ENCODE peak calls at places on chromosomes 5 and 9, in ten cellular contexts. One of them, this sample, is unnamed.

GRCh38 chr5:151694035-151694485 is 7.3 kb upstream of the SPARC start:
- DNase-seq in astrocyte of the cerebellum: no peak
- DNase-seq in GM13977: no peak
- DNase-seq in ovary: no peak
- DNase-seq in fibroblast of pulmonary artery: peak
- DNase-seq in RWPE1: no peak
- DNase-seq in kidney: no peak
- DNase-seq in choroid plexus epithelial cell: no peak
- DNase-seq in pancreas: no peak
- DNase-seq in foreskin fibroblast: no peak
- DNase-seq in this sample: no peak

GRCh38 chr5:150317048-150318003 is 14.6 kb upstream of the ARSI start:
- DNase-seq in kidney: peak
- DNase-seq in astrocyte of the cerebellum: peak
- DNase-seq in ovary: peak
- DNase-seq in RWPE1: peak
- DNase-seq in foreskin fibroblast: peak
- DNase-seq in fibroblast of pulmonary artery: peak
- DNase-seq in choroid plexus epithelial cell: peak
- DNase-seq in GM13977: no peak
- DNase-seq in pancreas: no peak
- DNase-seq in this sample: no peak

GRCh38 chr9:137286980-137287383 is 9.5 kb downstream of the TOR4A start:
- DNase-seq in GM13977: peak
- DNase-seq in ovary: no peak
- DNase-seq in kidney: peak
- DNase-seq in astrocyte of the cerebellum: no peak
- DNase-seq in fibroblast of pulmonary artery: peak
- DNase-seq in foreskin fibroblast: no peak
- DNase-seq in pancreas: peak
- DNase-seq in RWPE1: no peak
- DNase-seq in choroid plexus epithelial cell: peak
- DNase-seq in this sample: no peak

GRCh38 chr9:122122903-122123632 is 30.0 kb upstream of the TTLL11 start:
- DNase-seq in GM13977: peak
- DNase-seq in astrocyte of the cerebellum: peak
- DNase-seq in choroid plexus epithelial cell: peak
- DNase-seq in pancreas: peak
- DNase-seq in foreskin fibroblast: peak
- DNase-seq in kidney: peak
- DNase-seq in ovary: peak
- DNase-seq in fibroblast of pulmonary artery: peak
- DNase-seq in RWPE1: peak
- DNase-seq in this sample: peak

GRCh38 chr9:133993635-133994253 is 1.6 kb upstream of the VAV2 start:
- DNase-seq in choroid plexus epithelial cell: no peak
- DNase-seq in GM13977: no peak
- DNase-seq in astrocyte of the cerebellum: no peak
- DNase-seq in foreskin fibroblast: no peak
- DNase-seq in ovary: no peak
- DNase-seq in RWPE1: no peak
- DNase-seq in kidney: no peak
- DNase-seq in pancreas: no peak
- DNase-seq in fibroblast of pulmonary artery: no peak
- DNase-seq in this sample: peak

GRCh38 chr5:132905938-132906337 is 32.5 kb downstream of the LEAP2 start:
- DNase-seq in foreskin fibroblast: peak
- DNase-seq in ovary: no peak
- DNase-seq in kidney: no peak
- DNase-seq in RWPE1: peak
- DNase-seq in GM13977: no peak
- DNase-seq in astrocyte of the cerebellum: no peak
- DNase-seq in fibroblast of pulmonary artery: peak
- DNase-seq in pancreas: no peak
- DNase-seq in choroid plexus epithelial cell: peak
- DNase-seq in this sample: no peak

GRCh38 chr5:179393078-179393477 is 47.8 kb upstream of the ADAMTS2 start:
- DNase-seq in RWPE1: peak
- DNase-seq in pancreas: no peak
- DNase-seq in kidney: no peak
- DNase-seq in fibroblast of pulmonary artery: peak
- DNase-seq in ovary: no peak
- DNase-seq in astrocyte of the cerebellum: no peak
- DNase-seq in foreskin fibroblast: peak
- DNase-seq in GM13977: no peak
- DNase-seq in choroid plexus epithelial cell: peak
- DNase-seq in this sample: peak

GRCh38 chr9:93566408-93567270 is 9.7 kb upstream of the PHF2 start:
- DNase-seq in astrocyte of the cerebellum: peak
- DNase-seq in fibroblast of pulmonary artery: peak
- DNase-seq in GM13977: peak
- DNase-seq in pancreas: peak
- DNase-seq in foreskin fibroblast: peak
- DNase-seq in kidney: peak
- DNase-seq in RWPE1: peak
- DNase-seq in choroid plexus epithelial cell: peak
- DNase-seq in ovary: peak
- DNase-seq in this sample: peak

GRCh38 chr5:43073597-43074546 is 33.8 kb upstream of the ANXA2R start:
- DNase-seq in GM13977: peak
- DNase-seq in ovary: no peak
- DNase-seq in fibroblast of pulmonary artery: peak
- DNase-seq in astrocyte of the cerebellum: no peak
- DNase-seq in kidney: no peak
- DNase-seq in pancreas: no peak
- DNase-seq in foreskin fibroblast: no peak
- DNase-seq in RWPE1: no peak
- DNase-seq in choroid plexus epithelial cell: peak
- DNase-seq in this sample: peak

GRCh38 chr9:77841739-77842386 is 189.7 kb downstream of the GNAQ start:
- DNase-seq in foreskin fibroblast: no peak
- DNase-seq in astrocyte of the cerebellum: no peak
- DNase-seq in pancreas: no peak
- DNase-seq in choroid plexus epithelial cell: no peak
- DNase-seq in ovary: no peak
- DNase-seq in kidney: no peak
- DNase-seq in GM13977: no peak
- DNase-seq in fibroblast of pulmonary artery: no peak
- DNase-seq in RWPE1: no peak
- DNase-seq in this sample: no peak
- TF ChIP-seq CTCF in foreskin fibroblast: peak
- TF ChIP-seq CTCF in astrocyte of the cerebellum: peak
- TF ChIP-seq CTCF in pancreas: no peak
- TF ChIP-seq CTCF in choroid plexus epithelial cell: peak
- TF ChIP-seq CTCF in ovary: peak
- TF ChIP-seq CTCF in kidney: peak
- TF ChIP-seq CTCF in GM13977: peak
- TF ChIP-seq CTCF in fibroblast of pulmonary artery: peak
- TF ChIP-seq CTCF in RWPE1: no peak
- TF ChIP-seq CTCF in this sample: no peak

GRCh38 chr9:87667164-87667738 is 58.7 kb upstream of the CTSL start:
- DNase-seq in fibroblast of pulmonary artery: peak
- DNase-seq in ovary: no peak
- DNase-seq in kidney: no peak
- DNase-seq in GM13977: no peak
- DNase-seq in astrocyte of the cerebellum: no peak
- DNase-seq in choroid plexus epithelial cell: no peak
- DNase-seq in foreskin fibroblast: no peak
- DNase-seq in RWPE1: no peak
- DNase-seq in pancreas: no peak
- DNase-seq in this sample: no peak
- TF ChIP-seq CTCF in fibroblast of pulmonary artery: peak
- TF ChIP-seq CTCF in ovary: no peak
- TF ChIP-seq CTCF in kidney: peak
- TF ChIP-seq CTCF in GM13977: peak
- TF ChIP-seq CTCF in astrocyte of the cerebellum: peak
- TF ChIP-seq CTCF in choroid plexus epithelial cell: peak
- TF ChIP-seq CTCF in foreskin fibroblast: no peak
- TF ChIP-seq CTCF in RWPE1: no peak
- TF ChIP-seq CTCF in pancreas: no peak
- TF ChIP-seq CTCF in this sample: peak

DNA sequence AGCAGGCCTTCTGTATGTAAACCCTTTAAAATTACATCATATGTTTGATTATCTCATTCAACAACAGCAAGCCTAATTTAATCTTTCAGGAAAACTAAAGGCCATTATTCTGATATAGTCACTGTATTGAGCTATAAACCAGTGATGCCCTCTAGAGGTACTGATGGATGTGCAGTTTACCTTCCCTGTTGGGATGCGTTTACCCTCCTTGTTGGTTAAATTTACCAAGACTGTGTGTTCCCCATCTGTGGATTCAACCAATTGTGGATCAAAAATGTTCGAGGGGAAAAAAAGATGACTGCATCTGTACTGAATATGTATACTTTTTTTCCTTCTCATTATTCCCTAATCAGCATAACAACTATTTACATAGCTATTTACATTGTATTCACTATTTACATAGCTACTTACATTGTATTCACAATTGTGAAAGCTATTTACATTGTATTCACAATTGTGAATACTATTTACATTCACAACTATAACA is 3.7 kb upstream of the BAAT start:
- DNase-seq in RWPE1: no peak
- DNase-seq in choroid plexus epithelial cell: peak
- DNase-seq in foreskin fibroblast: no peak
- DNase-seq in pancreas: no peak
- DNase-seq in kidney: no peak
- DNase-seq in ovary: no peak
- DNase-seq in fibroblast of pulmonary artery: no peak
- DNase-seq in GM13977: no peak
- DNase-seq in astrocyte of the cerebellum: no peak
- DNase-seq in this sample: no peak
- TF ChIP-seq CTCF in RWPE1: no peak
- TF ChIP-seq CTCF in choroid plexus epithelial cell: peak
- TF ChIP-seq CTCF in foreskin fibroblast: peak
- TF ChIP-seq CTCF in pancreas: no peak
- TF ChIP-seq CTCF in kidney: peak
- TF ChIP-seq CTCF in ovary: no peak
- TF ChIP-seq CTCF in fibroblast of pulmonary artery: peak
- TF ChIP-seq CTCF in GM13977: peak
- TF ChIP-seq CTCF in astrocyte of the cerebellum: peak
- TF ChIP-seq CTCF in this sample: no peak

GRCh38 chr5:111095982-111096381 is 3.8 kb downstream of the WDR36 start:
- DNase-seq in ovary: no peak
- DNase-seq in choroid plexus epithelial cell: no peak
- DNase-seq in astrocyte of the cerebellum: no peak
- DNase-seq in GM13977: no peak
- DNase-seq in foreskin fibroblast: no peak
- DNase-seq in fibroblast of pulmonary artery: no peak
- DNase-seq in RWPE1: no peak
- DNase-seq in pancreas: no peak
- DNase-seq in kidney: no peak
- DNase-seq in this sample: no peak

GRCh38 chr5:111092062-111092853 is at the start of gene WDR36:
- DNase-seq in foreskin fibroblast: peak
- DNase-seq in fibroblast of pulmonary artery: peak
- DNase-seq in ovary: peak
- DNase-seq in GM13977: peak
- DNase-seq in astrocyte of the cerebellum: peak
- DNase-seq in pancreas: peak
- DNase-seq in RWPE1: peak
- DNase-seq in choroid plexus epithelial cell: peak
- DNase-seq in kidney: peak
- DNase-seq in this sample: peak
- TF ChIP-seq CTCF in foreskin fibroblast: no peak
- TF ChIP-seq CTCF in fibroblast of pulmonary artery: no peak
- TF ChIP-seq CTCF in ovary: no peak
- TF ChIP-seq CTCF in GM13977: no peak
- TF ChIP-seq CTCF in astrocyte of the cerebellum: no peak
- TF ChIP-seq CTCF in pancreas: no peak
- TF ChIP-seq CTCF in RWPE1: no peak
- TF ChIP-seq CTCF in choroid plexus epithelial cell: no peak
- TF ChIP-seq CTCF in kidney: no peak
- TF ChIP-seq CTCF in this sample: no peak

GRCh38 chr5:32490972-32491557 is 46.5 kb upstream of the ZFR start:
- DNase-seq in ovary: no peak
- DNase-seq in foreskin fibroblast: no peak
- DNase-seq in choroid plexus epithelial cell: no peak
- DNase-seq in kidney: no peak
- DNase-seq in RWPE1: no peak
- DNase-seq in GM13977: no peak
- DNase-seq in astrocyte of the cerebellum: no peak
- DNase-seq in fibroblast of pulmonary artery: no peak
- DNase-seq in pancreas: no peak
- DNase-seq in this sample: no peak

GRCh38 chr5:32487424-32487823 is 42.9 kb upstream of the ZFR start:
- DNase-seq in GM13977: no peak
- DNase-seq in kidney: no peak
- DNase-seq in RWPE1: no peak
- DNase-seq in pancreas: no peak
- DNase-seq in foreskin fibroblast: no peak
- DNase-seq in astrocyte of the cerebellum: no peak
- DNase-seq in choroid plexus epithelial cell: no peak
- DNase-seq in ovary: no peak
- DNase-seq in fibroblast of pulmonary artery: no peak
- DNase-seq in this sample: no peak

GRCh38 chr5:32494827-32495226 is 50.3 kb upstream of the ZFR start:
- DNase-seq in choroid plexus epithelial cell: no peak
- DNase-seq in pancreas: no peak
- DNase-seq in foreskin fibroblast: no peak
- DNase-seq in fibroblast of pulmonary artery: no peak
- DNase-seq in astrocyte of the cerebellum: no peak
- DNase-seq in GM13977: no peak
- DNase-seq in ovary: no peak
- DNase-seq in kidney: no peak
- DNase-seq in RWPE1: no peak
- DNase-seq in this sample: no peak

GRCh38 chr5:32487008-32487407 is 42.5 kb upstream of the ZFR start:
- DNase-seq in choroid plexus epithelial cell: no peak
- DNase-seq in RWPE1: no peak
- DNase-seq in kidney: no peak
- DNase-seq in GM13977: no peak
- DNase-seq in ovary: no peak
- DNase-seq in pancreas: no peak
- DNase-seq in foreskin fibroblast: no peak
- DNase-seq in astrocyte of the cerebellum: no peak
- DNase-seq in fibroblast of pulmonary artery: no peak
- DNase-seq in this sample: no peak

GRCh38 chr5:32489791-32490581 is 45.4 kb upstream of the ZFR start:
- DNase-seq in choroid plexus epithelial cell: peak
- DNase-seq in astrocyte of the cerebellum: peak
- DNase-seq in RWPE1: peak
- DNase-seq in pancreas: peak
- DNase-seq in fibroblast of pulmonary artery: peak
- DNase-seq in ovary: peak
- DNase-seq in kidney: peak
- DNase-seq in GM13977: peak
- DNase-seq in foreskin fibroblast: peak
- DNase-seq in this sample: peak
- TF ChIP-seq CTCF in choroid plexus epithelial cell: peak
- TF ChIP-seq CTCF in astrocyte of the cerebellum: peak
- TF ChIP-seq CTCF in RWPE1: peak
- TF ChIP-seq CTCF in pancreas: peak
- TF ChIP-seq CTCF in fibroblast of pulmonary artery: peak
- TF ChIP-seq CTCF in ovary: peak
- TF ChIP-seq CTCF in kidney: peak
- TF ChIP-seq CTCF in GM13977: peak
- TF ChIP-seq CTCF in foreskin fibroblast: peak
- TF ChIP-seq CTCF in this sample: peak

DNA sequence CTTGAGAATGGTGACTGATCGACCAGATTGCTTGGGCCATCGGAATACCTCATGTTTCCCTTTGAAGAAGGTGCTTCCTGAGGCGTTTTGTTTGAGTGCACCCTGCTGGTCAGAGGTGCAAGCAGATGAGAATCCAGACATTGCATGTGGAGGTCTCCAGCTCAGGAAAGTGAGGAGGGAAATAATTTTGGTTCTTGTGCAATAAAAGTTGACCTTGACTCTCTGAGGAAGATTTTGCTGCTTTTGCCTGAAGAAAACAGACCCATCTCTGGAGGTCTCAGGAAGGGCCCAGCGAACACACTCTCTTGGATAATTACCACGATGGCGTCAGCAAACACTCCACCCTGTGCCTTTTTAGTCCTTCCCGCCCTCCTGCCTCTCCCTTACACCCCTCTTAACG is 69.7 kb downstream of the GRAMD2B start:
- DNase-seq in GM13977: no peak
- DNase-seq in fibroblast of pulmonary artery: peak
- DNase-seq in foreskin fibroblast: no peak
- DNase-seq in RWPE1: no peak
- DNase-seq in ovary: peak
- DNase-seq in choroid plexus epithelial cell: peak
- DNase-seq in kidney: no peak
- DNase-seq in astrocyte of the cerebellum: no peak
- DNase-seq in pancreas: no peak
- DNase-seq in this sample: no peak
- TF ChIP-seq CTCF in GM13977: peak
- TF ChIP-seq CTCF in fibroblast of pulmonary artery: peak
- TF ChIP-seq CTCF in foreskin fibroblast: no peak
- TF ChIP-seq CTCF in RWPE1: no peak
- TF ChIP-seq CTCF in ovary: peak
- TF ChIP-seq CTCF in choroid plexus epithelial cell: peak
- TF ChIP-seq CTCF in kidney: peak
- TF ChIP-seq CTCF in astrocyte of the cerebellum: peak
- TF ChIP-seq CTCF in pancreas: no peak
- TF ChIP-seq CTCF in this sample: no peak